ENCODE peak calls at places on chromosomes 2 and 18, in eight cellular contexts. J is astrocyte of the spinal cord; F is foreskin fibroblast; P is effector memory CD4-positive, alpha-beta T cell; Q is Peyer's patch; M is SJCRH30; G is uterus; E is fibroblast of pulmonary artery. Y is an unnamed sample.

GRCh38 chr2:75238670-75239330 is 39.5 kb upstream of the TACR1 start:
- DNase-seq in Q (no peak), M (no peak), J (peak; percentile 65), P (no peak), F (peak; percentile 71), E (peak; percentile 83), G (no peak), Y (no peak)

GRCh38 chr2:221961561-221961960 is 337.2 kb downstream of the PAX3 start:
- DNase-seq in J (no peak), G (no peak), F (no peak), P (no peak), Q (no peak), E (no peak), M (no peak), Y (no peak)

GRCh38 chr2:196181484-196181883 is 10.1 kb upstream of the STK17B start:
- DNase-seq in E (no peak), M (no peak), F (peak; percentile 39), Q (no peak), P (no peak), J (no peak), G (no peak), Y (no peak)

GRCh38 chr2:240069846-240070245 is 16.5 kb upstream of the OR6B3 start:
- DNase-seq in J (no peak), G (no peak), M (peak; percentile 30), Q (no peak), F (peak; percentile 14), E (no peak), P (no peak), Y (no peak)

GRCh38 chr18:4035521-4035920 is 419.6 kb downstream of the DLGAP1 start:
- DNase-seq in Q (no peak), M (no peak), E (no peak), P (no peak), G (no peak), F (no peak), J (no peak), Y (no peak)

GRCh38 chr18:58605027-58606020 is 23.6 kb downstream of the ALPK2 start:
- DNase-seq in J (peak; percentile 87), G (no peak), Q (no peak), P (no peak), M (no peak), E (peak; percentile 76), F (peak; percentile 73), Y (no peak)

GRCh38 chr18:52907522-52907921 is 567.5 kb downstream of the DCC start:
- DNase-seq in P (no peak), E (no peak), Q (no peak), M (no peak), J (no peak), G (no peak), F (peak; percentile 0), Y (no peak)

GRCh38 chr2:102698369-102699111 is 63.3 kb upstream of the TMEM182 start:
- DNase-seq in J (no peak), M (peak; percentile 21), G (no peak), E (no peak), Q (peak; percentile 91), F (peak; percentile 16), P (no peak), Y (no peak)

GRCh38 chr2:221606369-221606768 is 34.3 kb upstream of the EPHA4 start:
- DNase-seq in M (no peak), J (no peak), G (no peak), Q (no peak), E (no peak), F (no peak), P (no peak), Y (no peak)

GRCh38 chr2:98875746-98876145 is 60.3 kb downstream of the CRACDL start:
- DNase-seq in E (no peak), P (no peak), J (no peak), Q (no peak), M (no peak), F (no peak), G (no peak), Y (no peak)

GRCh38 chr18:35912332-35912731 is 60.1 kb upstream of the RMP24 start:
- DNase-seq in Q (no peak), M (no peak), J (no peak), P (no peak), E (no peak), F (no peak), G (no peak), Y (no peak)

GRCh38 chr2:186135697-186136096 is 350.4 kb upstream of the ZC3H15 start:
- DNase-seq in J (peak; percentile 38), G (no peak), E (peak; percentile 1), M (no peak), P (no peak), F (peak; percentile 19), Q (no peak), Y (no peak)

GRCh38 chr2:172038604-172039003 is 38.9 kb downstream of the METAP1D start:
- DNase-seq in G (no peak), E (peak; percentile 16), Q (no peak), M (no peak), P (no peak), F (peak; percentile 79), J (no peak), Y (peak; percentile 61)

GRCh38 chr2:230795856-230796255 is 68.9 kb upstream of the ITM2C start:
- DNase-seq in P (no peak), J (no peak), M (no peak), G (peak; percentile 33), F (peak; percentile 47), E (peak; percentile 59), Q (no peak), Y (no peak)

GRCh38 chr2:29519996-29520395 is 401.4 kb downstream of the ALK start:
- DNase-seq in Q (no peak), G (no peak), E (peak; percentile 12), J (peak; percentile 12), M (no peak), P (no peak), F (peak; percentile 74), Y (no peak)
- H3K4me3 ChIP-seq in Q (no peak overlapping the region), G (no peak overlapping the region), E (no peak overlapping the region), J (no peak overlapping the region), M (no peak overlapping the region), P (no peak overlapping the region), F (no peak overlapping the region), Y (no peak overlapping the region)

GRCh38 chr2:226943862-226944610 is 108.2 kb downstream of the RHBDD1 start:
- DNase-seq in F (no peak), P (no peak), M (no peak), J (no peak), Q (no peak), E (no peak), G (no peak), Y (no peak)
- H3K4me3 ChIP-seq in F (no peak overlapping the region), P (no peak overlapping the region), M (no peak overlapping the region), J (no peak overlapping the region), Q (no peak overlapping the region), E (no peak overlapping the region), G (no peak overlapping the region), Y (no peak overlapping the region)

GRCh38 chr2:37665622-37666362 is 5.7 kb downstream of the CDC42EP3 start:
- DNase-seq in G (no peak), M (no peak), Q (no peak), P (no peak), J (no peak), F (no peak), E (no peak), Y (no peak)
- H3K4me3 ChIP-seq in G (peak overlapping the region; percentile 4), M (no peak overlapping the region), Q (no peak overlapping the region), P (no peak overlapping the region), J (no peak overlapping the region), F (peak overlapping the region; percentile 90), E (no peak overlapping the region), Y (peak overlapping the region; percentile 71)

GRCh38 chr2:869357-869871 is 81.2 kb upstream of the SNTG2 start:
- DNase-seq in G (no peak), E (no peak), F (no peak), J (no peak), P (no peak), M (no peak), Q (no peak), Y (no peak)
- H3K4me3 ChIP-seq in G (no peak overlapping the region), E (no peak overlapping the region), F (no peak overlapping the region), J (no peak overlapping the region), P (no peak overlapping the region), M (no peak overlapping the region), Q (no peak overlapping the region), Y (no peak overlapping the region)

DNA sequence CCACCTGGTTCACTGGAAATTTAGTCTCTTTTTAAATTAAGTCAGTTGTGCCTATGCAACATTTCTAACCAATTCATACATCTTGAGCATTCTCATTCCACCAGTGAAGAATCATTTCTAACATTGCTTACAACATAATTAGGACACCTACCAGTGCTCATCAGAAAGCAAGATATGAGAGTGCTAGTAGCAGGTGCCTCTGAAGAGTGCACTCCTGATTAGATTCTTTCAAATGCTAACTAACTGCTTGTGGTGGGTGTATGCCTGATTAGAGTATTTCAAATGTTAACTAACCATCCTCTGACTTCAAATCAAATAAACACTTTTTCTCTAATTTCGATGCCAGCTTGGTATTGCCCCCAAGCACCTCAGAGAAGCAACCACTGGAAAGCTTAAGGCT is 124.3 kb upstream of the DNAJC10 start:
- DNase-seq in P (no peak), E (no peak), M (no peak), G (no peak), F (no peak), J (no peak), Q (no peak), Y (no peak)
- H3K4me3 ChIP-seq in P (no peak overlapping the region), E (no peak overlapping the region), M (no peak overlapping the region), G (no peak overlapping the region), F (no peak overlapping the region), J (no peak overlapping the region), Q (no peak overlapping the region), Y (no peak overlapping the region)

GRCh38 chr2:128197059-128197458 is 106.1 kb downstream of the UGGT1 start:
- DNase-seq in F (no peak), J (no peak), Q (no peak), E (no peak), P (no peak), G (no peak), M (no peak), Y (no peak)

GRCh38 chr2:128195435-128195984 is 104.5 kb downstream of the UGGT1 start:
- DNase-seq in G (no peak), Q (no peak), F (no peak), E (no peak), P (no peak), M (no peak), J (no peak), Y (no peak)

GRCh38 chr2:128198666-128199065 is 107.7 kb downstream of the UGGT1 start:
- DNase-seq in F (no peak), M (peak; percentile 92), P (no peak), Q (no peak), J (no peak), G (no peak), E (no peak), Y (no peak)

GRCh38 chr2:128196026-128196822 is 105.2 kb downstream of the UGGT1 start:
- DNase-seq in G (no peak), Q (peak; percentile 57), E (peak; percentile 42), P (no peak), J (peak; percentile 37), M (no peak), F (peak; percentile 68), Y (no peak)

GRCh38 chr2:128199141-128199540 is 108.1 kb downstream of the UGGT1 start:
- DNase-seq in E (no peak), M (no peak), Q (no peak), G (no peak), P (no peak), F (no peak), J (no peak), Y (no peak)
- H3K4me3 ChIP-seq in E (no peak overlapping the region), M (no peak overlapping the region), Q (no peak overlapping the region), G (no peak overlapping the region), P (no peak overlapping the region), F (no peak overlapping the region), J (no peak overlapping the region), Y (no peak overlapping the region)

Y was measured in HFF-Myc.